ENCODE peak calls at places on chromosomes 6 and 20, in six cellular contexts. Z, E, X, J, O and I are unnamed samples.

GRCh38 chr6:151391471-151392428 is at the start of gene ZBTB2:
- DNase-seq in X (peak; percentile 66), E (peak; percentile 41), J (peak; percentile 76), O (peak; percentile 89), Z (peak; percentile 95), I (peak; percentile 92)

GRCh38 chr6:137707590-137708360 is 159.3 kb upstream of the TNFAIP3 start:
- DNase-seq in E (no peak), O (peak; percentile 86), X (peak; percentile 24), Z (peak; percentile 81), J (peak; percentile 49), I (peak; percentile 86)

GRCh38 chr20:50242863-50243609 is 52.4 kb downstream of the CEBPB start:
- DNase-seq in O (no peak), X (no peak), E (no peak), J (no peak), Z (no peak), I (no peak)

GRCh38 chr6:168340819-168341218 is 21.2 kb upstream of the DACT2 start:
- DNase-seq in X (no peak), E (no peak), J (no peak), O (no peak), Z (no peak), I (no peak)

GRCh38 chr6:84825461-84825860 is 61.1 kb upstream of the TBX18 start:
- DNase-seq in O (no peak), X (no peak), Z (no peak), J (no peak), E (no peak), I (peak; percentile 10)

GRCh38 chr20:36471885-36472642 is 69.3 kb upstream of the MYL9 start:
- DNase-seq in X (no peak), J (no peak), Z (no peak), O (no peak), E (no peak), I (no peak)

GRCh38 chr6:164013480-164014208 is 599.1 kb downstream of the QKI start:
- DNase-seq in Z (no peak), E (no peak), X (no peak), J (peak; percentile 91), O (no peak), I (no peak)

GRCh38 chr6:137259349-137259748 is 40.2 kb upstream of the IFNGR1 start:
- DNase-seq in J (no peak), E (no peak), Z (no peak), O (peak; percentile 3), X (no peak), I (no peak)

GRCh38 chr6:56808871-56809359 is 146.0 kb upstream of the BEND6 start:
- DNase-seq in J (peak; percentile 27), X (no peak), O (peak; percentile 73), E (no peak), Z (peak; percentile 95), I (peak; percentile 63)

GRCh38 chr6:33638581-33638980 is 17.5 kb downstream of the ITPR3 start:
- DNase-seq in Z (no peak), J (no peak), X (no peak), O (no peak), E (no peak), I (no peak)

DNA sequence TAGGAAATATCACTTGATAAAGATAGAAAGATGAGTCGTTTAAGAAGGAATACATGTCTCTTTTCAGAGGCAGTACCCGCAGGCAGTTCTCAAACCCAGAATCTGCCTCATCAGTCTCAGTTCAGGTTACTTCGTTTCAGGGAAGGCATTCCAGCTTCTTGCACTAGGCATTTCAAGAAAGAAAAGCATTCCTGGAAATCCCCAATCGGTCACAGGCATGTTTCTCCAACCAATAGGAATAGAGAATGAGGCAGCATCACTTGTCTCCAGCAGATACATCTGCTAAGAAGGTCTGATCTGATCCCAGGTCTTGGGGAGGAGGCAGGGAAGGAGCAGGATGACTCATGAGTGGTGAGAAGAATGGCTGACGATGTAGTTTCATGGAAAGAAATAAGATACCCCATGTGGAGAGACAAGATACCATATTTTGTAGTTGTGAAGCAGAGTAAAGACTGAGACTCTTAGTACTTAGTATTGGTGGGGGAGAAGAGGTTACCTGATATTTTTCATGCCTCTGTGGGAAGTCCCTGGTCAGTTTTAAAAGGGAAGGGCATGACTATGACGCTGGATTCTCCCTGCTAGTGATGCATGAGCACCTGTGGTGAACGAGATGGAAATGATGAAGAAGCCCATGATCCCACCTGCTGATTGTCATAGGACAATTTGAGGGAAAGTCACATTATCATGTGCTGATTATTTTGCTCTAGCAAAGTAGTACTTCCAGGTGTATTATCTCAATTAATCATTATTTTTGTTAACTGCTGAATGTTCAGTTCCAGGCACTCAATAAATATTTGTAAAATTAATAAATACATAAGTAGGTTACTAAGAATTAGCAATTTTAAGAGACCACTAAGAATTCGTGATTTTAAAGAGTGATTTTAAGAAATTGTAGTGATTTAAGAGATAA is 20.3 kb upstream of the HLA-DRB1 start:
- DNase-seq in J (peak; percentile 93), X (peak; percentile 94), O (peak; percentile 92), E (peak; percentile 68), Z (peak; percentile 98), I (peak; percentile 95)
- H3K18ac ChIP-seq in J (no peak overlapping the region), X (no peak overlapping the region), O (no peak overlapping the region), E (no peak overlapping the region), Z (no peak overlapping the region), I (no peak overlapping the region)

GRCh38 chr6:105452924-105453756 is 50.3 kb upstream of the PREP start:
- DNase-seq in J (no peak), X (no peak), O (no peak), E (no peak), Z (no peak), I (no peak)
- H3K27ac ChIP-seq in J (no peak overlapping the region), X (no peak overlapping the region), O (no peak overlapping the region), E (no peak overlapping the region), Z (no peak overlapping the region), I (no peak overlapping the region)

GRCh38 chr6:680666-681374 is 12.1 kb downstream of the EXOC2 start:
- DNase-seq in O (no peak), E (no peak), Z (no peak), J (no peak), X (no peak), I (no peak)

GRCh38 chr6:680204-680603 is 12.7 kb downstream of the EXOC2 start:
- DNase-seq in E (no peak), Z (no peak), X (no peak), J (no peak), O (no peak), I (no peak)

GRCh38 chr6:686528-686927 is 6.4 kb downstream of the EXOC2 start:
- DNase-seq in E (no peak), O (no peak), Z (peak; percentile 56), X (no peak), J (no peak), I (peak; percentile 69)

GRCh38 chr6:684831-685636 is 7.9 kb downstream of the EXOC2 start:
- DNase-seq in E (no peak), J (no peak), Z (no peak), O (peak; percentile 63), X (no peak), I (peak; percentile 76)

DNA sequence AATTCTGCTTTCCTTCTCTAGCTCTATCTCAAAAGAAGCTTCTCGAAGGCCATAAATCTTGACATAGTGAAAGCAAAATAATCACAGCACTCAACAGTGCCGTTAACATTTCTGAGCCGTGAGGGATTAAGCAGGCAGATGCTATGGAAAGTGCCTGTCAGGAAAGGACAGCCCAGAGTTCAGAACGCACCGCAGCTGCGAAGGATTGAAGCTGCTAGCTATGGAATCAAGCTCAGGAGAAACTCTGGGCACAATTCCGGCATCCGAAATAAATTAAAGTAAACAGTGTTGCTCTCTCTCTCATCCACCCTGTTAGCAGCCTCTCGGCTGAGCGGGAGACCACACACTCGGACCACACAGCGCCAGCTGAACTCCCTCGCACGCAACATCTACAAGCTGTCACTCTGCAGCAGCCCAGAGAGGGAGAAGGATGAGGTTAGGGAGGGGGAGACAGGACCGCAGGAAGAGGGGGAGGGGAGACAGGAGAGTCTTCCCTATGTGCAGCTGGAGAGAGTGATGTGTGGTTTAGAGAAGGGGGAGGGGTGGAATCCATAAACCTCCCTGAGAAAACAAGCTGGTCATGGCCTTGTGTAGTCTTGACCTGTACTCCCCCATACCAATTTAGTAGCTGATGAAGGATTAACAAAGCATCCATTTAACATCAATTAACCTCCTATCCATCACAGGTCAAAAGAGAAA is 9.0 kb downstream of the EXOC2 start:
- DNase-seq in Z (peak; percentile 86), E (peak; percentile 95), O (peak; percentile 88), X (peak; percentile 56), J (no peak), I (peak; percentile 94)
- H3K4me3 ChIP-seq in Z (no peak overlapping the region), E (peak overlapping the region; percentile 49), O (peak overlapping the region; percentile 7), X (no peak overlapping the region), J (no peak overlapping the region), I (no peak overlapping the region)

GRCh38 chr6:68038815-68039408 is 596.2 kb upstream of the ADGRB3 start:
- DNase-seq in Z (peak; percentile 47), E (no peak), O (no peak), X (no peak), J (no peak), I (no peak)

GRCh38 chr6:68042339-68043121 is 592.6 kb upstream of the ADGRB3 start:
- DNase-seq in E (no peak), J (no peak), X (no peak), Z (no peak), O (no peak), I (no peak)

GRCh38 chr6:68040780-68041179 is 594.3 kb upstream of the ADGRB3 start:
- DNase-seq in Z (no peak), J (no peak), X (no peak), O (no peak), E (no peak), I (no peak)

GRCh38 chr6:68039641-68040311 is 595.3 kb upstream of the ADGRB3 start:
- DNase-seq in O (no peak), E (no peak), J (no peak), X (no peak), Z (no peak), I (no peak)

GRCh38 chr6:68040312-68040778 is 594.7 kb upstream of the ADGRB3 start:
- DNase-seq in X (no peak), Z (peak; percentile 24), J (no peak), O (no peak), E (no peak), I (no peak)
- H3K18ac ChIP-seq in X (no peak overlapping the region), Z (peak overlapping the region; percentile 41), J (no peak overlapping the region), O (no peak overlapping the region), E (peak overlapping the region; percentile 73), I (no peak overlapping the region)

DNA sequence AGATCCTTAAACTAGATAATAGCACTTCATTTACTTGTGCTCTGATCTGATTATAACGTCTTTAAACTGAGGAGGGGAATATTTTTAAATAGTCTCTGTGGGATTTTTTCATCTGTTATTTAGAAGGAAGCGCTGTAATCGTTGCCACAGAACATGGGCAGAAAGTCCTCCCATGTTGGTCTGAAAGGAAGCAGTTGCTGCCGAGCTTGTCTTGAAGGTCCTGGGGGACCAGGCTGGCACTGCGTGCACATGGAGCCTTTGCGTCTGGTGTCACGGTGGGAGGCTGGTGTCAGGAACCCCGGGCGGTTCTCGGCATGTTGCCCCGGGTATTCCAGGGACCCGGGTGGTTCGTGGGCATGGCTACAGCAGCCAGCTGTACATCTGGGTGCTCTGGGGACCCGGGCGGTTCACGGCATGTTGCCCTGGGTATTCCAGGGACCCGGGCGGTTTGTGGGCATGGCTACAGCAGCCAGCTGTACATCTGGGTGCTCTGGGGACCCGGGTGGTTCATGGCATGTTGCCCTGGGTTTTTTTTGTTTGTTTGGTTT is 11.5 kb downstream of the TPD52L2 start:
- DNase-seq in J (no peak), O (no peak), Z (no peak), E (no peak), X (no peak), I (no peak)
- H3K27ac ChIP-seq in J (no peak overlapping the region), O (no peak overlapping the region), Z (no peak overlapping the region), E (no peak overlapping the region), X (no peak overlapping the region), I (no peak overlapping the region)